ENCODE peak calls at places on chromosomes 6 and 20, in five cellular contexts. One of them, this sample, is unnamed.

GRCh38 chr20:51156796-51157119 is 133.9 kb upstream of the KCNG1 start:
- DNase-seq in tibial nerve: no peak
- DNase-seq in pancreas: no peak
- DNase-seq in neural crest cell: no peak
- DNase-seq in neural progenitor cell: peak
- DNase-seq in this sample: no peak

GRCh38 chr20:24465730-24466129 is 3.7 kb upstream of the SYNDIG1 start:
- DNase-seq in tibial nerve: no peak
- DNase-seq in pancreas: no peak
- DNase-seq in neural crest cell: no peak
- DNase-seq in neural progenitor cell: no peak
- DNase-seq in this sample: no peak

GRCh38 chr6:76615395-76615794 is 542.9 kb upstream of the IMPG1 start:
- DNase-seq in tibial nerve: no peak
- DNase-seq in pancreas: no peak
- DNase-seq in neural crest cell: no peak
- DNase-seq in neural progenitor cell: no peak
- DNase-seq in this sample: no peak

GRCh38 chr20:2692036-2692885 is at the start of gene EBF4:
- DNase-seq in tibial nerve: peak
- DNase-seq in pancreas: peak
- DNase-seq in neural crest cell: peak
- DNase-seq in neural progenitor cell: peak
- DNase-seq in this sample: peak

GRCh38 chr6:12483712-12484111 is 193.6 kb downstream of the EDN1 start:
- DNase-seq in tibial nerve: no peak
- DNase-seq in pancreas: no peak
- DNase-seq in neural crest cell: no peak
- DNase-seq in neural progenitor cell: no peak
- DNase-seq in this sample: no peak

GRCh38 chr6:89951574-89952360 is 57.5 kb downstream of the GJA10 start:
- DNase-seq in tibial nerve: no peak
- DNase-seq in pancreas: no peak
- DNase-seq in neural crest cell: no peak
- DNase-seq in neural progenitor cell: peak
- DNase-seq in this sample: no peak

GRCh38 chr20:653590-654426 is 808 bp upstream of the SRXN1 start:
- DNase-seq in tibial nerve: no peak
- DNase-seq in pancreas: no peak
- DNase-seq in neural crest cell: no peak
- DNase-seq in neural progenitor cell: no peak
- DNase-seq in this sample: no peak

GRCh38 chr6:77466055-77467028 is 3.1 kb upstream of the HTR1B start:
- DNase-seq in tibial nerve: peak
- DNase-seq in pancreas: peak
- DNase-seq in neural crest cell: peak
- DNase-seq in neural progenitor cell: peak
- DNase-seq in this sample: no peak

GRCh38 chr6:89313006-89313405 is 2.1 kb downstream of the GABRR2 start:
- DNase-seq in tibial nerve: peak
- DNase-seq in pancreas: no peak
- DNase-seq in neural crest cell: no peak
- DNase-seq in neural progenitor cell: no peak
- DNase-seq in this sample: no peak

GRCh38 chr6:90406957-90407356 is 110.3 kb upstream of the BACH2 start:
- DNase-seq in tibial nerve: no peak
- DNase-seq in pancreas: no peak
- DNase-seq in neural crest cell: no peak
- DNase-seq in neural progenitor cell: no peak
- DNase-seq in this sample: no peak

GRCh38 chr6:33822575-33823395 is 19.0 kb upstream of the MLN start:
- DNase-seq in tibial nerve: no peak
- DNase-seq in pancreas: no peak
- DNase-seq in neural crest cell: peak
- DNase-seq in neural progenitor cell: peak
- DNase-seq in this sample: no peak

GRCh38 chr20:669573-669972 is 6.0 kb downstream of the SCRT2 start:
- DNase-seq in tibial nerve: no peak
- DNase-seq in pancreas: no peak
- DNase-seq in neural crest cell: no peak
- DNase-seq in neural progenitor cell: no peak
- DNase-seq in this sample: no peak

GRCh38 chr20:4090756-4091331 is 75.5 kb upstream of the RNF24 start:
- DNase-seq in tibial nerve: no peak
- DNase-seq in pancreas: no peak
- DNase-seq in neural crest cell: no peak
- DNase-seq in neural progenitor cell: no peak
- DNase-seq in this sample: no peak

GRCh38 chr6:47509937-47510336 is 32.3 kb downstream of the CD2AP start:
- DNase-seq in tibial nerve: no peak
- DNase-seq in pancreas: no peak
- DNase-seq in neural crest cell: no peak
- DNase-seq in neural progenitor cell: no peak
- DNase-seq in this sample: no peak

GRCh38 chr6:44642870-44643522 is 255.5 kb downstream of the CDC5L start:
- DNase-seq in tibial nerve: no peak
- DNase-seq in pancreas: no peak
- DNase-seq in neural crest cell: no peak
- DNase-seq in neural progenitor cell: no peak
- DNase-seq in this sample: no peak

GRCh38 chr20:49635829-49636228 is 67.9 kb upstream of the PTGIS start:
- DNase-seq in tibial nerve: no peak
- DNase-seq in pancreas: no peak
- DNase-seq in neural crest cell: no peak
- DNase-seq in neural progenitor cell: no peak
- DNase-seq in this sample: no peak

GRCh38 chr6:89369009-89369408 is 16.5 kb upstream of the UBE2J1 start:
- DNase-seq in tibial nerve: peak
- DNase-seq in pancreas: peak
- DNase-seq in neural crest cell: no peak
- DNase-seq in neural progenitor cell: peak
- DNase-seq in this sample: no peak

GRCh38 chr6:10526156-10526555 is 5.0 kb downstream of the GCNT2 start:
- DNase-seq in tibial nerve: no peak
- DNase-seq in pancreas: no peak
- DNase-seq in neural crest cell: no peak
- DNase-seq in neural progenitor cell: no peak
- DNase-seq in this sample: no peak

GRCh38 chr20:62227977-62228958 is 8.2 kb upstream of the HRH3 start:
- DNase-seq in tibial nerve: no peak
- DNase-seq in pancreas: no peak
- DNase-seq in neural crest cell: no peak
- DNase-seq in neural progenitor cell: peak
- DNase-seq in this sample: no peak

GRCh38 chr20:35698298-35699126 is 640 bp downstream of the NFS1 start:
- DNase-seq in tibial nerve: no peak
- DNase-seq in pancreas: no peak
- DNase-seq in neural crest cell: no peak
- DNase-seq in neural progenitor cell: peak
- DNase-seq in this sample: no peak

GRCh38 chr20:35697696-35698297 is 1.4 kb downstream of the NFS1 start:
- DNase-seq in tibial nerve: no peak
- DNase-seq in pancreas: no peak
- DNase-seq in neural crest cell: no peak
- DNase-seq in neural progenitor cell: no peak
- DNase-seq in this sample: no peak

GRCh38 chr20:35700625-35701148 is 1.5 kb downstream of the ROMO1 start:
- DNase-seq in tibial nerve: no peak
- DNase-seq in pancreas: no peak
- DNase-seq in neural crest cell: no peak
- DNase-seq in neural progenitor cell: no peak
- DNase-seq in this sample: no peak

GRCh38 chr20:35699914-35700624 is 864 bp downstream of the ROMO1 start:
- DNase-seq in tibial nerve: no peak
- DNase-seq in pancreas: no peak
- DNase-seq in neural crest cell: no peak
- DNase-seq in neural progenitor cell: no peak
- DNase-seq in this sample: no peak

GRCh38 chr20:35699127-35699913 is at the start of the genes NFS1 and ROMO1:
- DNase-seq in tibial nerve: peak
- DNase-seq in pancreas: peak
- DNase-seq in neural crest cell: peak
- DNase-seq in neural progenitor cell: peak
- DNase-seq in this sample: peak
- TF ChIP-seq CTCF in tibial nerve: peak
- TF ChIP-seq CTCF in pancreas: no peak
- TF ChIP-seq CTCF in neural crest cell: peak
- TF ChIP-seq CTCF in neural progenitor cell: peak
- TF ChIP-seq CTCF in this sample: peak

DNA sequence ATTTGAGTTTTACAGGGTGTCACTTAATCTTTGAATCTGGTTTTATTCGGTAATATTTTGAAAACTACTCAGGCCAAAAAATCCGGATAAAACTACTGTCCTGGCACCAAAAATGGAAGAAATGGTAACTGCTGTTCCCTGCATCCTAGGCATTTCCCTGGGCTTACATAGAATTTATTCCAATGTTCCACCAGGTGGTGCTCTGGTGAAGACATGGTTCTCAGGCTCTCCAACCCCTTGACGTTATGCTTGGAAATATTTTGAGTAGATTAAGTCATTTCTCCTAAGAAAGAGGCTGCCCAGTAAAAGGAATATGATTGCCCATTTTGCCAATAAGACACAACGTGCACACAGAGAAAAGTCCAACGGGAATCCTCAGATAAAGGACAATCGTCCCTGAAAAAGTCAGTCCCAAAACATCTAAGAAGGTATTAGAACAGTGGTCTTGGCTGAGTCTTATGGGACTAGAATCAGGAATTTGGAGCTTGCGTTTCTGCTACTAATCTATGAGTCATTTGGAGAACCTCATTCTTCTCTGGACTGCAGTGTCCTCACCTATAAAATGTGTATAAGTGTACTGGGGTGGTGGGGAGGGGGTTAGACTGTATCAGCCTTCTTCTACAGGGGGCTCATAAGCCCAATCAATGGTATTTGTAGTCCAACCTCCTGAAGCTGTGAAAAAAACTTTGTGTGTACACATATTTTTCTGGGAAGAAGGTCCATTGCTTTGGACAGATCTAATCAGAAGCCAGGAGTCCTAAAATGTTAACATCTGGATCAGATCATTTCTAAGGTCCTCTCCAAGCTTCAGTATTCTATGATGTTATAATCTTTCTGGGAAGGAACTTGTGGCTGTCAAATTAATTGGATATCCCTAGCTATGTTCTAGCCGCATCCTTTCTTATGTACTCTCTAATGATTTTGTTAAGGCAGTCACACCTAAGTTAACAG is 131.0 kb upstream of the BMP2 start:
- DNase-seq in tibial nerve: peak
- DNase-seq in pancreas: no peak
- DNase-seq in neural crest cell: no peak
- DNase-seq in neural progenitor cell: peak
- DNase-seq in this sample: no peak
- TF ChIP-seq CTCF in tibial nerve: peak
- TF ChIP-seq CTCF in pancreas: peak
- TF ChIP-seq CTCF in neural crest cell: peak
- TF ChIP-seq CTCF in neural progenitor cell: peak
- TF ChIP-seq CTCF in this sample: peak

GRCh38 chr6:117907600-117908245 is 659 bp downstream of the SLC35F1 start:
- DNase-seq in tibial nerve: no peak
- DNase-seq in pancreas: peak
- DNase-seq in neural crest cell: peak
- DNase-seq in neural progenitor cell: peak
- DNase-seq in this sample: no peak

GRCh38 chr6:117906454-117906904 is 585 bp upstream of the SLC35F1 start:
- DNase-seq in tibial nerve: no peak
- DNase-seq in pancreas: no peak
- DNase-seq in neural crest cell: no peak
- DNase-seq in neural progenitor cell: peak
- DNase-seq in this sample: no peak

GRCh38 chr6:117909638-117910037 is 2.6 kb downstream of the SLC35F1 start:
- DNase-seq in tibial nerve: no peak
- DNase-seq in pancreas: no peak
- DNase-seq in neural crest cell: no peak
- DNase-seq in neural progenitor cell: no peak
- DNase-seq in this sample: no peak

GRCh38 chr6:117908246-117909107 is 1.4 kb downstream of the SLC35F1 start:
- DNase-seq in tibial nerve: no peak
- DNase-seq in pancreas: peak
- DNase-seq in neural crest cell: peak
- DNase-seq in neural progenitor cell: peak
- DNase-seq in this sample: no peak

DNA sequence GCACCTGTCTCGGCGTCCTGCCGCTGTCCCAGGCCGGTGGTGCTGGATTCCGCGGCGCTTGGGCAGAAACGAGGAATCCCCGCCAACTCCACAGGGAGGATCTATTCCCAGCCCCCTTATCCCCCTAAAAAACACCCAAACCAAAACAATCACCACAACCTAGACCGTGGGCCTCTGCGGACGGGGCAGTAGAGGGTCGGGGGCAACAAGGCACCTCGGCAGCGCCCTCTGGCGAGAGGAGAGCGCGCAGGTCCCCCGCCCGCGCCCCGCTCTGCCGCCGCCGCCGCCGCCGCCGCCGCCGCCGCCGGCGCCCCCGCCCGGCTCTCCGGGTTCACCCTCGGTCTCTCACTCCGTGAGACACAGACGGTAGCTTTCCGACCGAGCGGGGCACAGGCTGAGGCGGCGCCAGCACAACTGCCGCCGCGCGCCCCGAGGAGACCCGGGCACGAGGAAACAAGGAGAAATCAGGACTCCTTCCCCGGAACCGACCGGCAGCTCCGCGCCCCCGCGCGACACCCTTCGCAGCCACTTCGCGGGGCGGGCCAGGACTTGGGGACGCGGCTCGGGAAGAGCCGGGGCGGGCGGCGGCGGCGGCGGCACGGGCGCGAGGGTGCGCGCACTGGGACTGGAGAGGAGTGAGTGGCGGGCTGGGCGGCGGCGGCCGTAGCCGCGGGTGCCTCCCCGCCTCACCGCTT is at the start of gene SLC35F1:
- DNase-seq in tibial nerve: no peak
- DNase-seq in pancreas: peak
- DNase-seq in neural crest cell: peak
- DNase-seq in neural progenitor cell: peak
- DNase-seq in this sample: no peak
- TF ChIP-seq CTCF in tibial nerve: no peak
- TF ChIP-seq CTCF in pancreas: no peak
- TF ChIP-seq CTCF in neural crest cell: peak
- TF ChIP-seq CTCF in neural progenitor cell: peak
- TF ChIP-seq CTCF in this sample: peak

DNA sequence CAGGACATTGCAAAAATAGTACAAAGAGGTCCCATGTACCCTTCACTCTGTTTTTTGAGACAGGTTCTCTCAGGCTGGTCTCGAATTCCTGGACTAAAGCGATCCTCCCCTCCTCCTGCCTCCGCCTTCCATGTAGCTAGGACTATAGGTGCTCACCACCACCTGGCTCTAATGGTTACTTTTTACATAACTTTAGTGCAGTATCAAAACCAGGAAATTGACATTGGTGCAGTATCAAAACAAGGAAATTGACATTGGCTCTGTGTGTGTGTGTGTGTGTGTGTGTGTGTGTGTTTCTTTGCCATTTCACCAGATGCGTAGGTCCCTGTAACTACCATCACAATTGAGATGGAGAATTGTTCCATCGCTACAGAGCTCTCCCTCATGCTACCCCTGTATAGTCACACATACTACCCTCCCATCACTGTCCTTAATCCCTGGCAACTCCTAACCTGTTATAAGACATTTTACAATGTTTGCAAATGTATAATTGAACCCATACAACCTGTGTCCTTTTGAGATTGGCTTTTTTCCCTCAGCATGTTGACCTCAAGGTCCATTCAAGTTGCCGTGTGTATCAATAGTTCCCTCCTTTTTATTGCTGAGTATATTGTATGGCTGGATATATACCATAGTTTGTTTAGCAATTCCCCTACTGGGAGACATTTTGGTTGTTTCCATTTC is 28.3 kb upstream of the RIPOR2 start:
- DNase-seq in tibial nerve: no peak
- DNase-seq in pancreas: no peak
- DNase-seq in neural crest cell: no peak
- DNase-seq in neural progenitor cell: no peak
- DNase-seq in this sample: no peak
- TF ChIP-seq CTCF in tibial nerve: no peak
- TF ChIP-seq CTCF in pancreas: no peak
- TF ChIP-seq CTCF in neural crest cell: no peak
- TF ChIP-seq CTCF in neural progenitor cell: no peak
- TF ChIP-seq CTCF in this sample: no peak